ENCODE peak calls at places on chromosomes 12 and 14, in seven cellular contexts. E is keratinocyte, K is heart left ventricle, F is suprapubic skin, Q is HL-60, X is fibroblast of lung, I is adrenal gland. O is an unnamed sample.

GRCh38 chr12:42935756-42936155 is 346.2 kb upstream of the PRICKLE1 start:
- DNase-seq in E (no peak), K (no peak), F (no peak), Q (no peak), X (peak), I (no peak), O (no peak)

GRCh38 chr14:93950948-93951668 is 24.0 kb downstream of the FAM181A start:
- DNase-seq in E (no peak), K (no peak), F (no peak), Q (no peak), X (no peak), I (no peak), O (no peak)

GRCh38 chr14:50333010-50333409 is 20.9 kb downstream of the DMAC2L start:
- DNase-seq in E (no peak), K (peak), F (no peak), Q (peak), X (peak), I (peak), O (no peak)

GRCh38 chr12:75975692-75976091 is 55.9 kb downstream of the PHLDA1 start:
- DNase-seq in E (no peak), K (no peak), F (no peak), Q (no peak), X (no peak), I (no peak), O (no peak)

GRCh38 chr14:36657409-36658090 is 4.1 kb upstream of the PAX9 start:
- DNase-seq in E (no peak), K (no peak), F (peak), Q (no peak), X (no peak), I (no peak), O (no peak)

GRCh38 chr14:60195179-60195810 is 30.1 kb upstream of the DHRS7 start:
- DNase-seq in E (no peak), K (no peak), F (no peak), Q (no peak), X (no peak), I (no peak), O (no peak)

GRCh38 chr14:105940534-105941225 is 414.3 kb downstream of the TMEM121 start:
- DNase-seq in E (no peak), K (no peak), F (no peak), Q (no peak), X (no peak), I (no peak), O (no peak)

GRCh38 chr12:94190623-94191022 is 42.2 kb downstream of the PLXNC1 start:
- DNase-seq in E (no peak), K (no peak), F (no peak), Q (no peak), X (no peak), I (no peak), O (no peak)

GRCh38 chr14:99601301-99601945 is 2.6 kb downstream of the CCDC85C start:
- DNase-seq in E (no peak), K (no peak), F (no peak), Q (no peak), X (no peak), I (peak), O (no peak)

GRCh38 chr12:89333564-89334252 is 18.6 kb downstream of the DUSP6 start:
- DNase-seq in E (no peak), K (peak), F (no peak), Q (peak), X (no peak), I (no peak), O (no peak)

GRCh38 chr12:108568653-108569154 is 6.3 kb downstream of the ISCU start:
- DNase-seq in E (no peak), K (no peak), F (no peak), Q (no peak), X (no peak), I (no peak), O (no peak)

GRCh38 chr14:90301580-90302181 is 30.1 kb downstream of the NRDE2 start:
- DNase-seq in E (no peak), K (no peak), F (no peak), Q (no peak), X (peak), I (no peak), O (no peak)

GRCh38 chr14:42224053-42224888 is 617.6 kb downstream of the LRFN5 start:
- DNase-seq in E (no peak), K (peak), F (peak), Q (no peak), X (peak), I (peak), O (peak)

GRCh38 chr12:80864046-80864735 is 73.5 kb downstream of the LIN7A start:
- DNase-seq in E (no peak), K (no peak), F (no peak), Q (no peak), X (peak), I (no peak), O (no peak)

GRCh38 chr12:108729612-108730336 is 1.5 kb downstream of the CORO1C start:
- DNase-seq in E (no peak), K (no peak), F (no peak), Q (no peak), X (peak), I (no peak), O (no peak)

GRCh38 chr12:128549621-128550020 is 274.1 kb downstream of the SLC15A4 start:
- DNase-seq in E (no peak), K (no peak), F (no peak), Q (no peak), X (no peak), I (no peak), O (no peak)

GRCh38 chr14:25042362-25043299 is 7.3 kb downstream of the STXBP6 start:
- DNase-seq in E (no peak), K (peak), F (no peak), Q (no peak), X (peak), I (peak), O (no peak)

GRCh38 chr14:35699791-35700444 is 109.2 kb downstream of the RALGAPA1 start:
- DNase-seq in E (no peak), K (no peak), F (no peak), Q (no peak), X (no peak), I (no peak), O (no peak)

GRCh38 chr14:38209572-38210159 is 2.0 kb downstream of the SSTR1 start:
- DNase-seq in E (no peak), K (no peak), F (no peak), Q (no peak), X (peak), I (no peak), O (no peak)

GRCh38 chr12:13962699-13963098 is 18.7 kb downstream of the GRIN2B start:
- DNase-seq in E (no peak), K (no peak), F (no peak), Q (no peak), X (no peak), I (no peak), O (no peak)

GRCh38 chr12:118187746-118188390 is 51.9 kb downstream of the PEBP1 start:
- DNase-seq in E (no peak), K (no peak), F (no peak), Q (no peak), X (peak), I (no peak), O (no peak)

GRCh38 chr12:112170376-112170775 is 45.0 kb downstream of the TRAFD1 start:
- DNase-seq in E (no peak), K (no peak), F (no peak), Q (no peak), X (no peak), I (no peak), O (no peak)

GRCh38 chr14:52929192-52929807 is 21.6 kb downstream of the FERMT2 start:
- DNase-seq in E (no peak), K (no peak), F (no peak), Q (no peak), X (no peak), I (no peak), O (no peak)

GRCh38 chr14:60647081-60647836 is 2.0 kb downstream of the SIX1 start:
- DNase-seq in E (no peak), K (no peak), F (no peak), Q (no peak), X (peak), I (no peak), O (peak)

GRCh38 chr14:101726954-101727302 is 34.6 kb upstream of the PPP2R5C start:
- DNase-seq in E (no peak), K (no peak), F (peak), Q (no peak), X (no peak), I (no peak), O (no peak)

GRCh38 chr12:104083769-104084475 is 19.6 kb downstream of the HCFC2 start:
- DNase-seq in E (no peak), K (no peak), F (no peak), Q (no peak), X (no peak), I (no peak), O (no peak)

GRCh38 chr12:1791104-1791927 is 29.0 kb upstream of the LRTM2 start:
- DNase-seq in E (no peak), K (peak), F (no peak), Q (no peak), X (peak), I (peak), O (no peak)

GRCh38 chr12:49451468-49452259 is 84.4 kb downstream of the SPATS2 start:
- DNase-seq in E (no peak), K (no peak), F (no peak), Q (no peak), X (no peak), I (no peak), O (no peak)

GRCh38 chr14:96792581-96792980 is 4.6 kb upstream of the VRK1 start:
- DNase-seq in E (no peak), K (no peak), F (no peak), Q (no peak), X (no peak), I (no peak), O (no peak)

GRCh38 chr12:46377678-46378077 is 5.1 kb upstream of the SLC38A2 start:
- DNase-seq in E (no peak), K (no peak), F (no peak), Q (no peak), X (no peak), I (no peak), O (no peak)

GRCh38 chr14:101824339-101824727 is 62.8 kb downstream of the PPP2R5C start:
- DNase-seq in E (no peak), K (no peak), F (no peak), Q (no peak), X (no peak), I (no peak), O (no peak)

GRCh38 chr12:32048791-32049190 is 57.9 kb upstream of the BICD1 start:
- DNase-seq in E (no peak), K (no peak), F (no peak), Q (no peak), X (no peak), I (no peak), O (no peak)

DNA sequence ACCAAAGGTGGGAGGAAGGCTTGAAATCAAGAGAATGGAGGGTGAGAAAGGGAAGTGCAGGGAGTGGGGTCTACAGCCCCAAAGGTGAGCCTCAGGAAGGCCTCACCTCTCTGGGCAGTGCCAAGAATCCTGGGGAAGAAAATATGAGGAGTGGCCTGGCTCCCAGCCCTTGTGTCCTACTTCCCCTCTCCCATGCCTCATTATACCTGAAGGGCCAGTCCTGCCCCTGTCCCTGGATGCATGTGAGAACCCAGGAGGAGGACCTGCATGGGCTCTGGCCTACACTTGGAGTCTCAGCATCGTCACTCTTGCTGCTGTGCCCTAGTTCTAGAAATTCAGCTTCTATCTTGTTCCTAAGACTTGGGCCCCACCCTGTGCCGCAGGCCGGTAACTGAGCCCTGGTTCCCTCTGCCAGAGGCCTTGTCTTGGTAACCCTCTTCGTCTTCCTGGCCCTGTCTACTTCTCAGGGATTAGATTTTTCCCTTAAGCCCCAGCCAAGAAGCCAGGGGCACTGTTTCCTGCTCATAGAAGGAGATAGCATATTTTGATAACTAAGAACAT is 10.9 kb upstream of the MYH7 start:
- DNase-seq in E (no peak), K (no peak), F (no peak), Q (no peak), X (no peak), I (no peak), O (no peak)
- TF ChIP-seq CTCF in E (no peak), K (peak), F (no peak), Q (no peak), X (no peak), I (no peak), O (no peak)

DNA sequence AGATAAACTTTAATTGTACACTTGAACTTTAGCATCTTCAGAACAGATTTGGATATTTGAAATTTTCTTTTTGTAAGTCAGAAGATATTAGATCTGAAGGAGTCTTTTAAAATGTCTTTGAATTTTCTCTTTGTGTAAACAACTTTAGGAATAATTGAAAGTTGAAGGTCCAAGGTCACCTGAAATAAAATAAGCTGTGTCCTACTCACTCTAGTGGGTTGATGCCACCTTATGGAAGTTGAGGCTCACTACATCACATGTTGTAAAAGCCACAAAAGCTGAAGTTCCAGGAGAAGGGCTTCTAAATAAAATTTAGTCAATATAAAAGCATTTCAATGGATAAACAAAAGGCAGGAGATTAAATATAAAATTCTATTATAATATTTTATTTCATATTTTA is 122.0 kb upstream of the ATXN7L3B start:
- DNase-seq in E (no peak), K (no peak), F (no peak), Q (no peak), X (peak), I (no peak), O (no peak)
- TF ChIP-seq CTCF in E (peak), K (peak), F (no peak), Q (peak), X (peak), I (peak), O (peak)

GRCh38 chr12:29781705-29782266 is 2.0 kb downstream of the TMTC1 start:
- DNase-seq in E (no peak), K (no peak), F (no peak), Q (no peak), X (no peak), I (no peak), O (no peak)

GRCh38 chr12:29782285-29782820 is 1.4 kb downstream of the TMTC1 start:
- DNase-seq in E (no peak), K (no peak), F (no peak), Q (peak), X (peak), I (no peak), O (no peak)

GRCh38 chr12:29780084-29780483 is 3.7 kb downstream of the TMTC1 start:
- DNase-seq in E (no peak), K (no peak), F (no peak), Q (no peak), X (no peak), I (no peak), O (no peak)

GRCh38 chr12:29782821-29783772 is 645 bp downstream of the TMTC1 start:
- DNase-seq in E (no peak), K (peak), F (peak), Q (no peak), X (peak), I (peak), O (peak)

DNA sequence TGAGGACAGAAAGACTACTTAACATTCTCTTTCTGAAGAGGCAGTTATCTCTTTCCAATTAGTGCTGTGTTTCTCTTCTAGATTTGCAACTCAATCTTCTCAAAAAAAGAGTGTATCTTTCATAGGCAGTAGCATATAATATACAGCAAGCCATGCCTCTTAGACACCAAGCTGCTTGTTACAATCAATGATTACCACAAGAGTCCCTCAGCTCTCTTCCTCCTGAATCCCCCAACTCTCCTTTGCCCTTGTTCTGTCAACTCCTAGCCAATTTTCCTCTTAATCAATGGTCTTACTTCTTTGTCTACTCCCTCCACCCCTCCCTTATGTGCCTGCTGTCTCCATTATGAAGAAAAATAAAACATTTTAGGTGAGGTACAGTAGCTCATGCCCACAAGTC is 2.6 kb downstream of the TMTC1 start:
- DNase-seq in E (no peak), K (no peak), F (no peak), Q (no peak), X (peak), I (no peak), O (no peak)
- TF ChIP-seq CTCF in E (no peak), K (no peak), F (no peak), Q (no peak), X (no peak), I (no peak), O (no peak)

GRCh38 chr12:27525373-27525772 is 1.4 kb downstream of the PPFIBP1 start:
- DNase-seq in E (no peak), K (peak), F (no peak), Q (no peak), X (peak), I (no peak), O (no peak)

GRCh38 chr12:27523305-27523641 is 733 bp upstream of the PPFIBP1 start:
- DNase-seq in E (no peak), K (no peak), F (no peak), Q (no peak), X (no peak), I (no peak), O (no peak)

GRCh38 chr12:27524839-27525238 is 833 bp downstream of the PPFIBP1 start:
- DNase-seq in E (no peak), K (no peak), F (no peak), Q (no peak), X (peak), I (peak), O (no peak)

GRCh38 chr12:27524489-27524835 is 456 bp downstream of the PPFIBP1 start:
- DNase-seq in E (no peak), K (no peak), F (no peak), Q (no peak), X (no peak), I (no peak), O (no peak)

DNA sequence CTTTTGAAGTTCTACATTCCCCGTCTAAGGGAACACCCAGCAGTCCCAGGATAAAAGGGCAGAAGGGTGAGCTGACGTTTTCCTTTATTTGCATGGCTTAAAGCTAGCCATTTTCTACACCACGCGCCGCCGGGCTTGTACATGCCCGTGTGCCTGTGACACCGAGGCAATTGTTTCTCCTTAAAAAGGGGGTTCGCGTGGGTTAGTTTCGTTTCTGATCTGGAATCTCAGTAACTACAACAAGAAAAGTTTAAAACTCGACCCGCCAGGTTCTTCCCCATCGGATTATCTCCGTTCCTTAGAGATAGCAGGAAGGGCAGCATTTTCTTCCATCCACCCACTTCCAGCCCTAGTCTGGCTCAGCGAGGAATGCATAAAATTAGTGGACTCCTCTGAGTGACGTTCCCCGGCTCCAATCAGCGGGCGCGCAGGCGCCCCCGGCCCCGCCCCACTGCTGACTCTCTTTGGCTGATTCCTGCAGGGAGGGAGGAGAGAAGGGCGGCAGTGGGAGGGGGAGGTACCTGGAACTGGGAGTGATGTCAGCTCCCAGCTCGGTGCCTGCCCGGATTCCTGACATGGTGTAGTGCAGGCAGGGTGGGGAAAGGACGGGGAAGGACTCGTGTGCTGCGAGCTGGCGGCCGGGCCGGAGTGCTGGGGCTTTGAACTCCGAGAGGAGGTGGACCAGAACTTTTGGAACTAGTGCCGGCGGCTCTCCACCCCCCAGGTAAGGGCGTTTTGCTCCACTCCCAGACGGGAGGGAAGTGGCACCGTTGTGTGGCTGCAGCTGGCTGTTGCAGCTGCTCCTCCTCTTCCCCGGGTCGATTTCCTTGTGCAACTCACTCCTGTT is at the start of gene PPFIBP1:
- DNase-seq in E (peak), K (peak), F (peak), Q (peak), X (peak), I (peak), O (peak)
- TF ChIP-seq CTCF in E (peak), K (peak), F (no peak), Q (no peak), X (peak), I (peak), O (no peak)

DNA sequence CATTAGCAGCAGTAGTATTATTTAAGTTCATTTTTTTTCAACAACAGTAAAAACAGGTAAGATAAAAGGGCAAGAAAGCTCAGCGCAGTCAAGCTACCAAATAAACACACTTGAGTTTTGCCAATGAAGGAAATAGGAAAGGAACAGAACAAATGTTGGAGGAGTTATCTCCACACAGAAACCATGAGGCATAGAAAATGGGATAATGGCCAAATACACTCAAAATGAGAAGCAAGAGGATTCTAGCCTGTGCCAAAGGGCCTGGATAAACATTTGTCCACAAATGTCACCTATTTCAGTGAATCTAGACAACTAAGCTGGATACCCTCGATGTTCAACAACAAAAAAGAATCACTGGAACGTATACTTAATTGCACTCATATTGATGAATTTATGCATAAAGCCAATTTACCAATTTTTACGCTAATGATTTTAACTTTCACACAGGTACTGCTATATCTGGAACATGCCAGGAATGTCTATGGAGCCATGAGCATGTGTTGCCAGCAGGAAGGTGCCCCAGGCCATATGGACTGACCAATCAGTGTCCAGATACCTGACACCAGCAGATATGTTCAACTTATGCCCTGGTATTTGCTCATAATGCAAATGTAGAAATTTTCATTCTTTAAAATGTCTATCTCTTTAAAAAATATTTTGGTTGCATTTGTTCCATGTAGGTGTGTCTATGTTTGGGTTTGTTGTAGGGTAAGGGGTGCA is 21.1 kb downstream of the ST8SIA1 start:
- DNase-seq in E (no peak), K (no peak), F (no peak), Q (no peak), X (no peak), I (no peak), O (no peak)
- TF ChIP-seq CTCF in E (no peak), K (no peak), F (no peak), Q (no peak), X (no peak), I (no peak), O (no peak)

O was measured in mesothelial cell of epicardium.